ENCODE peak calls at places on chromosomes 6 and 20, in four cellular contexts. S is H1, D is GM12892, T is K562. N is an unnamed sample.

GRCh38 chr6:93644611-93645010 is 225.3 kb upstream of the EPHA7 start:
- DNase-seq in S (no peak), D (no peak), T (no peak), N (no peak)

GRCh38 chr6:106557837-106558236 is 71.5 kb downstream of the RTN4IP1 start:
- DNase-seq in S (no peak), D (no peak), T (no peak), N (no peak)

GRCh38 chr20:61936701-61937131 is 129.0 kb downstream of the TAF4 start:
- DNase-seq in S (no peak), D (no peak), T (no peak), N (no peak)

GRCh38 chr6:132391391-132392291 is 9.6 kb downstream of the MOXD1 start:
- DNase-seq in S (no peak), D (no peak), T (no peak), N (no peak)

GRCh38 chr6:39882567-39882953 is 51.7 kb downstream of the MOCS1 start:
- DNase-seq in S (no peak), D (no peak), T (no peak), N (no peak)

GRCh38 chr6:82017773-82018172 is 229.8 kb downstream of the IBTK start:
- DNase-seq in S (no peak), D (no peak), T (no peak), N (no peak)

GRCh38 chr6:56804996-56805395 is 149.9 kb upstream of the BEND6 start:
- DNase-seq in S (no peak), D (no peak), T (no peak), N (no peak)

GRCh38 chr6:14228571-14228970 is 111.0 kb downstream of the CD83 start:
- DNase-seq in S (no peak), D (no peak), T (no peak), N (no peak)

GRCh38 chr6:70375166-70375565 is 38.1 kb upstream of the FAM135A start:
- DNase-seq in S (no peak), D (no peak), T (no peak), N (no peak)

GRCh38 chr6:156164701-156165454 is 612.3 kb upstream of the ARID1B start:
- DNase-seq in S (no peak), D (no peak), T (no peak), N (no peak)

GRCh38 chr6:149473080-149474052 is 11.4 kb downstream of the ZC3H12D start:
- DNase-seq in S (no peak), D (no peak), T (no peak), N (no peak)

GRCh38 chr6:163572612-163573011 is 158.1 kb downstream of the QKI start:
- DNase-seq in S (no peak), D (no peak), T (peak), N (no peak)

GRCh38 chr6:105642708-105643107 is 239.8 kb upstream of the PREP start:
- DNase-seq in S (no peak), D (no peak), T (no peak), N (no peak)

GRCh38 chr6:12286381-12287132 is 3.6 kb upstream of the EDN1 start:
- DNase-seq in S (no peak), D (no peak), T (no peak), N (no peak)

GRCh38 chr6:25660512-25660911 is 8.5 kb downstream of the SCGN start:
- DNase-seq in S (no peak), D (no peak), T (peak), N (no peak)

GRCh38 chr6:28864321-28864923 is 59.4 kb downstream of the TRIM27 start:
- DNase-seq in S (no peak), D (no peak), T (peak), N (no peak)

GRCh38 chr20:51452091-51452613 is 90.4 kb downstream of the NFATC2 start:
- DNase-seq in S (no peak), D (no peak), T (no peak), N (no peak)

GRCh38 chr6:15864033-15864707 is 201.3 kb upstream of the DTNBP1 start:
- DNase-seq in S (no peak), D (no peak), T (no peak), N (no peak)

GRCh38 chr6:108492131-108492766 is 68.5 kb upstream of the FOXO3 start:
- DNase-seq in S (no peak), D (no peak), T (peak), N (no peak)

GRCh38 chr6:26217714-26218075 is 130.5 kb downstream of the HFE start:
- DNase-seq in S (no peak), D (no peak), T (no peak), N (no peak)

GRCh38 chr6:78308025-78308424 is 559.3 kb upstream of the IRAK1BP1 start:
- DNase-seq in S (no peak), D (no peak), T (no peak), N (no peak)

GRCh38 chr20:53270792-53271375 is 298.7 kb downstream of the TSHZ2 start:
- DNase-seq in S (no peak), D (no peak), T (no peak), N (no peak)
- TF ChIP-seq TAF1 in S (no peak), D (no peak), T (no peak), N (no peak)

GRCh38 chr20:8215516-8215915 is 83.5 kb downstream of the PLCB1 start:
- DNase-seq in S (no peak), D (no peak), T (no peak), N (no peak)
- TF ChIP-seq POLR2AphosphoS5 in S (no peak), D (no peak), T (no peak), N (no peak)

GRCh38 chr6:118893882-118894424 is at the start of gene ASF1A:
- DNase-seq in S (peak), D (peak), T (peak), N (peak)
- TF ChIP-seq POLR2A in S (peak), D (peak), T (peak), N (peak)

DNA sequence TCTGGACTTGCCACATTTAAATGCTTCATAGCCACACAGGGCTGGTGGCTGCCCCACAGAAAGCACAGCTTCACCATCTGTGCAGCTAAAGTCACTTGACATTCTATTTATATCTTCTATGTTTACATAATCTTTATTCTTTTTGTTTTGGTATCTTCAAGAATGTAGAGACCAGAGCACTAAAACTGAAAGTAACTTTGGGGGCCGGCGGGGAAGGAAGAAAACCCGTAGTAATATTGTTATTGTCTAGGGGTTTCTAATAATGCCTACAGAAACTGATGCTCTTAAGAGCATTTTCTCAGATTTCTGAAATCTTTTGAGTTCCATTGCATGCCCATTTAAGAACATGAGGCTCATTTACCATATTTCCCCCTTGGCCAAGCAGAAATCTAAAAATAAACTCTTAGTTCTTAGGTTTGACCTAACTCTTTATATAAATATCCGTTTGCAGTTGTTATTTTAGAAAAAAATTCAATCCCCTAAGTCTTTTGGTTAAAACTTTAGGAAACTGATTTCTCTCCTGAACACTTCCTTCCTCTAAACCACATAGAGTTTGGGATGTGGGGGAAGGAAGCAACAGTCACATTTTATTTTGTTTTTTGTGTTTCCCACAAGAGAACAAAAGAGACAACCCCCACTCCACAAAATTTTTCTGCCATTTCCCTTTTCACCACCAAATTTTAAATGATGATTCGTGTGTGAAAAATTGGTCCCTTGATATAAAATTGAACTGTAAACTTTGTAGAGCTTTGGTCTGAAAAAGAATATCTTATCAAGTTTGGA is 207.6 kb downstream of the OGFRL1 start:
- DNase-seq in S (no peak), D (no peak), T (no peak), N (peak)
- TF ChIP-seq TAF1 in S (no peak), D (no peak), T (no peak), N (no peak)

GRCh38 chr6:45709834-45710233 is 305.8 kb downstream of the CLIC5 start:
- DNase-seq in S (no peak), D (no peak), T (no peak), N (no peak)
- TF ChIP-seq POLR2AphosphoS5 in S (no peak), D (no peak), T (no peak), N (no peak)

GRCh38 chr20:38138086-38138777 is 26.8 kb downstream of the TGM2 start:
- DNase-seq in S (no peak), D (no peak), T (no peak), N (no peak)
- TF ChIP-seq POLR2A in S (no peak), D (no peak), T (no peak), N (no peak)

N was measured in GM12891.